ENCODE peak calls at places on chromosomes 2 and 18, in eight cellular contexts. L is CD8-positive, alpha-beta T cell; A is RWPE2; W is colonic mucosa; D is stomach; I is endodermal cell; Y is coronary artery; P is ovary. O is an unnamed sample.

GRCh38 chr2:64454316-64455030 is 511 bp downstream of the LGALSL start:
- DNase-seq in L (peak; percentile 69), A (no peak), W (peak; percentile 56), D (peak; percentile 65), I (peak; percentile 83), Y (peak; percentile 79), P (peak; percentile 80), O (peak; percentile 35)

GRCh38 chr2:224217962-224218347 is 178.9 kb upstream of the SERPINE2 start:
- DNase-seq in L (no peak), A (no peak), W (no peak), D (no peak), I (no peak), Y (no peak), P (no peak), O (no peak)

GRCh38 chr2:27281855-27282559 is at the start of gene TRIM54:
- DNase-seq in L (no peak), A (no peak), W (no peak), D (no peak), I (peak; percentile 70), Y (no peak), P (no peak), O (no peak)

GRCh38 chr2:222708274-222708710 is 36.8 kb downstream of the MOGAT1 start:
- DNase-seq in L (peak; percentile 85), A (no peak), W (peak; percentile 87), D (peak; percentile 89), I (peak; percentile 91), Y (peak; percentile 84), P (peak; percentile 84), O (peak; percentile 79)

GRCh38 chr2:17657759-17658158 is 95.9 kb downstream of the SMC6 start:
- DNase-seq in L (no peak), A (no peak), W (no peak), D (no peak), I (no peak), Y (no peak), P (no peak), O (no peak)

GRCh38 chr2:86035883-86036789 is 69.5 kb downstream of the POLR1A start:
- DNase-seq in L (peak; percentile 76), A (no peak), W (peak; percentile 67), D (peak; percentile 65), I (no peak), Y (no peak), P (peak; percentile 76), O (peak; percentile 71)

GRCh38 chr2:233419626-233420431 is 65.5 kb downstream of the DGKD start:
- DNase-seq in L (peak; percentile 72), A (no peak), W (no peak), D (peak; percentile 76), I (no peak), Y (no peak), P (peak; percentile 42), O (peak; percentile 25)

GRCh38 chr2:149002891-149003740 is 35.4 kb upstream of the LYPD6B start:
- DNase-seq in L (no peak), A (no peak), W (no peak), D (no peak), I (no peak), Y (no peak), P (no peak), O (no peak)

DNA sequence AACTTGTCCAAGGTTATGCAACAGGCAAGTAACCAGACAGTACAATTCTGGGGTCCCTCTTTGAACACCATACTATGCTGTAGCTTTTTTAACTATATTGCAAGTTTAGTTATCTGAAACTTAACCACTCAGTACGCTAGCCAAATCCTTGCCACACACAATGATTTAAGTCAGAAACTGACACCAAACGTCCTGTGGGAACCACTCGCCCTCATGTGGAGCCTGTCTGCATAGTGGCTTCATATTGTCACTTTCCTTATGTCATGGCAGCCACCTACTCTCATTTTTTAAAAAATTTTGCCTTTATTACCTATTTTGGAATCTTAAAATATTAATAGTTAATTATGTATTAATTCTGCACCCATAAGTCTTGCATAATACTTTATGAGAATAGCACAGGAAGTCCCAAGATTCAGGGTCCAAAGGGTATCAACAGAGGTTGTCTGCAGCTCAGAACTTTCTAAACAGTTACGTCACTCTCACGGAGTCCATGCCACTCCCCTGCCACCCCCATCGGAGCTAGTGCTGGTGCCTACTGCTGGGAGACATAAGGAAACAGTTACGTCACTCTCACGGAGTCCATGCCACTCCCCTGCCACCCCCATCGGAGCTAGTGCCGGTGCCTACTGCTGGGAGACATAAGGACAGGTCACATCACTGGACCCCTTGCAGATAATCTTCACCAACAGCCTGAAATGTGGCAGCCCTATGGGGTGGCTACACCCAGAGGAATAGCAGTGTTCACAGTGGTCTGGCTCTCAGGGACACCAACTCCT is 99.0 kb downstream of the L3MBTL4 start:
- DNase-seq in L (no peak), A (no peak), W (peak; percentile 20), D (no peak), I (no peak), Y (no peak), P (no peak), O (no peak)
- H3K27ac ChIP-seq in L (no peak overlapping the region), A (no peak overlapping the region), W (no peak overlapping the region), D (no peak overlapping the region), I (no peak overlapping the region), Y (no peak overlapping the region), P (no peak overlapping the region), O (no peak overlapping the region)

GRCh38 chr2:216144857-216145256 is 35.7 kb downstream of the XRCC5 start:
- DNase-seq in L (no peak), A (no peak), W (no peak), D (no peak), I (no peak), Y (no peak), P (no peak), O (no peak)

GRCh38 chr2:216147172-216148131 is 38.3 kb downstream of the XRCC5 start:
- DNase-seq in L (no peak), A (no peak), W (no peak), D (no peak), I (no peak), Y (no peak), P (no peak), O (no peak)

GRCh38 chr2:216144372-216144771 is 35.2 kb downstream of the XRCC5 start:
- DNase-seq in L (no peak), A (no peak), W (no peak), D (no peak), I (no peak), Y (no peak), P (no peak), O (no peak)

GRCh38 chr2:216148983-216149382 is 39.8 kb downstream of the XRCC5 start:
- DNase-seq in L (no peak), A (no peak), W (no peak), D (no peak), I (no peak), Y (no peak), P (no peak), O (no peak)

GRCh38 chr2:216146573-216146972 is 37.4 kb downstream of the XRCC5 start:
- DNase-seq in L (no peak), A (no peak), W (no peak), D (no peak), I (peak; percentile 55), Y (no peak), P (no peak), O (no peak)
- H3K27ac ChIP-seq in L (no peak overlapping the region), A (no peak overlapping the region), W (no peak overlapping the region), D (no peak overlapping the region), I (no peak overlapping the region), Y (no peak overlapping the region), P (no peak overlapping the region), O (no peak overlapping the region)

GRCh38 chr2:197037863-197038398 is 111.4 kb upstream of the PGAP1 start:
- DNase-seq in L (no peak), A (no peak), W (no peak), D (no peak), I (no peak), Y (no peak), P (no peak), O (no peak)
- H3K27ac ChIP-seq in L (no peak overlapping the region), A (no peak overlapping the region), W (no peak overlapping the region), D (no peak overlapping the region), I (no peak overlapping the region), Y (no peak overlapping the region), P (no peak overlapping the region), O (no peak overlapping the region)

GRCh38 chr18:23498877-23499570 is 4.3 kb upstream of the RMC1 start:
- DNase-seq in L (peak; percentile 78), A (no peak), W (peak; percentile 70), D (peak; percentile 76), I (peak; percentile 88), Y (no peak), P (peak; percentile 71), O (peak; percentile 73)

GRCh38 chr18:23495723-23496440 is 7.4 kb upstream of the RMC1 start:
- DNase-seq in L (no peak), A (no peak), W (peak; percentile 54), D (no peak), I (no peak), Y (no peak), P (no peak), O (no peak)

GRCh38 chr18:23494992-23495391 is 8.3 kb upstream of the RMC1 start:
- DNase-seq in L (no peak), A (no peak), W (peak; percentile 29), D (no peak), I (no peak), Y (no peak), P (no peak), O (no peak)

GRCh38 chr18:23498062-23498582 is 5.2 kb upstream of the RMC1 start:
- DNase-seq in L (no peak), A (no peak), W (no peak), D (no peak), I (no peak), Y (no peak), P (no peak), O (no peak)

GRCh38 chr18:23493654-23494053 is 9.7 kb upstream of the RMC1 start:
- DNase-seq in L (no peak), A (no peak), W (no peak), D (no peak), I (peak; percentile 72), Y (no peak), P (no peak), O (no peak)
- H3K27ac ChIP-seq in L (no peak overlapping the region), A (no peak overlapping the region), W (no peak overlapping the region), D (no peak overlapping the region), I (no peak overlapping the region), Y (no peak overlapping the region), P (no peak overlapping the region), O (no peak overlapping the region)

DNA sequence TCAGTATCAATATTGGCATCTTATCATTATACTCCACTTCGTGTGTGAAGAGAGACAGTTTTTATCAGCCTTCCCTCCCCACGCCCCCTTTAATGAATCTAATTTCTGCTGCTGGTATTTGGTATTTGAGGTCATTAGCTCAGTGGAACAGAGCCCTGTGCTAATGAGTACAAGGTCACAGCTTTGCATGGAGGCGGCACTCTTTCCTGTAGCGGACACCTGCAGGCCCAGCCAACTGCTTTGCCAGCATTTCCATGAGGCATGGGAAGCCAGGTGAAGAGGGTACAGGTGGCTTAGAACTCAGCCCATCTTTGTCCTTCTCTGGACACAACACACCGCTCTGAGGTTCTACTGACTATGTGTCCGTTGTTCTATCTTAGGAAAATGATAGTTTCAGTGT is 40.1 kb downstream of the PRKCE start:
- DNase-seq in L (no peak), A (no peak), W (no peak), D (no peak), I (no peak), Y (no peak), P (no peak), O (no peak)
- H3K27ac ChIP-seq in L (no peak overlapping the region), A (no peak overlapping the region), W (no peak overlapping the region), D (no peak overlapping the region), I (no peak overlapping the region), Y (no peak overlapping the region), P (no peak overlapping the region), O (no peak overlapping the region)

GRCh38 chr18:61127714-61128485 is 205.3 kb upstream of the CDH20 start:
- DNase-seq in L (no peak), A (no peak), W (no peak), D (no peak), I (peak; percentile 62), Y (no peak), P (no peak), O (no peak)
- H3K27ac ChIP-seq in L (no peak overlapping the region), A (no peak overlapping the region), W (no peak overlapping the region), D (no peak overlapping the region), I (peak overlapping the region; percentile 73), Y (no peak overlapping the region), P (no peak overlapping the region), O (no peak overlapping the region)

O was measured in lung.